ENCODE peak calls at places on chromosomes 1 and 21, in four cellular contexts. One of them, this sample, is unnamed.

GRCh38 chr1:208302702-208303101 is 58.5 kb upstream of the PLXNA2 start:
- DNase-seq in heart right ventricle: no peak
- DNase-seq in foreskin fibroblast: no peak
- DNase-seq in astrocyte of the cerebellum: no peak
- DNase-seq in this sample: no peak

GRCh38 chr1:27885620-27886352 is 13.4 kb downstream of the THEMIS2 start:
- DNase-seq in heart right ventricle: no peak
- DNase-seq in foreskin fibroblast: no peak
- DNase-seq in astrocyte of the cerebellum: no peak
- DNase-seq in this sample: no peak

GRCh38 chr1:65207317-65207716 is 59.3 kb downstream of the AK4 start:
- DNase-seq in heart right ventricle: no peak
- DNase-seq in foreskin fibroblast: peak; percentile 21
- DNase-seq in astrocyte of the cerebellum: no peak
- DNase-seq in this sample: no peak

GRCh38 chr1:110478241-110478640 is 27.3 kb downstream of the PROK1 start:
- DNase-seq in heart right ventricle: no peak
- DNase-seq in foreskin fibroblast: no peak
- DNase-seq in astrocyte of the cerebellum: no peak
- DNase-seq in this sample: no peak

GRCh38 chr1:109514846-109515245 is 5.3 kb upstream of the AMIGO1 start:
- DNase-seq in heart right ventricle: no peak
- DNase-seq in foreskin fibroblast: no peak
- DNase-seq in astrocyte of the cerebellum: no peak
- DNase-seq in this sample: no peak

GRCh38 chr1:92804721-92805169 is 19.8 kb upstream of the EVI5 start:
- DNase-seq in heart right ventricle: peak; percentile 50
- DNase-seq in foreskin fibroblast: peak; percentile 94
- DNase-seq in astrocyte of the cerebellum: peak; percentile 63
- DNase-seq in this sample: peak; percentile 89

GRCh38 chr1:195745170-195746009 is 862.9 kb downstream of the KCNT2 start:
- DNase-seq in heart right ventricle: no peak
- DNase-seq in foreskin fibroblast: no peak
- DNase-seq in astrocyte of the cerebellum: no peak
- DNase-seq in this sample: no peak

GRCh38 chr1:218430802-218431201 is 85.7 kb downstream of the TGFB2 start:
- DNase-seq in heart right ventricle: no peak
- DNase-seq in foreskin fibroblast: no peak
- DNase-seq in astrocyte of the cerebellum: no peak
- DNase-seq in this sample: no peak

GRCh38 chr1:186980400-186980799 is 151.7 kb downstream of the PLA2G4A start:
- DNase-seq in heart right ventricle: no peak
- DNase-seq in foreskin fibroblast: no peak
- DNase-seq in astrocyte of the cerebellum: no peak
- DNase-seq in this sample: no peak

GRCh38 chr1:37633950-37634553 is 640 bp downstream of the RSPO1 start:
- DNase-seq in heart right ventricle: no peak
- DNase-seq in foreskin fibroblast: no peak
- DNase-seq in astrocyte of the cerebellum: no peak
- DNase-seq in this sample: no peak

GRCh38 chr1:220579317-220579716 is 51.4 kb downstream of the MARK1 start:
- DNase-seq in heart right ventricle: no peak
- DNase-seq in foreskin fibroblast: no peak
- DNase-seq in astrocyte of the cerebellum: no peak
- DNase-seq in this sample: no peak

GRCh38 chr1:113830039-113830438 is 17.8 kb upstream of the RSBN1 start:
- DNase-seq in heart right ventricle: no peak
- DNase-seq in foreskin fibroblast: peak; percentile 25
- DNase-seq in astrocyte of the cerebellum: no peak
- DNase-seq in this sample: no peak

GRCh38 chr1:161267332-161267731 is 8.8 kb downstream of the PCP4L1 start:
- DNase-seq in heart right ventricle: no peak
- DNase-seq in foreskin fibroblast: no peak
- DNase-seq in astrocyte of the cerebellum: no peak
- DNase-seq in this sample: no peak

GRCh38 chr1:202081992-202082391 is 40.7 kb upstream of the GPR37L1 start:
- DNase-seq in heart right ventricle: no peak
- DNase-seq in foreskin fibroblast: no peak
- DNase-seq in astrocyte of the cerebellum: no peak
- DNase-seq in this sample: no peak

GRCh38 chr1:95744731-95745130 is 510.7 kb downstream of the RWDD3 start:
- DNase-seq in heart right ventricle: no peak
- DNase-seq in foreskin fibroblast: no peak
- DNase-seq in astrocyte of the cerebellum: no peak
- DNase-seq in this sample: no peak

GRCh38 chr1:235902638-235903542 is 36.2 kb upstream of the LYST start:
- DNase-seq in heart right ventricle: no peak
- DNase-seq in foreskin fibroblast: no peak
- DNase-seq in astrocyte of the cerebellum: peak; percentile 68
- DNase-seq in this sample: peak; percentile 89

GRCh38 chr1:161989801-161990200 is 33.9 kb downstream of the OLFML2B start:
- DNase-seq in heart right ventricle: no peak
- DNase-seq in foreskin fibroblast: no peak
- DNase-seq in astrocyte of the cerebellum: no peak
- DNase-seq in this sample: no peak

GRCh38 chr1:110161822-110162221 is 11.5 kb downstream of the SLC6A17 start:
- DNase-seq in heart right ventricle: no peak
- DNase-seq in foreskin fibroblast: no peak
- DNase-seq in astrocyte of the cerebellum: no peak
- DNase-seq in this sample: no peak

GRCh38 chr1:116875391-116875790 is 34.3 kb upstream of the PTGFRN start:
- DNase-seq in heart right ventricle: no peak
- DNase-seq in foreskin fibroblast: no peak
- DNase-seq in astrocyte of the cerebellum: no peak
- DNase-seq in this sample: no peak

GRCh38 chr21:41767606-41768370 is 936 bp upstream of the RIPK4 start:
- DNase-seq in heart right ventricle: no peak
- DNase-seq in foreskin fibroblast: peak; percentile 9
- DNase-seq in astrocyte of the cerebellum: no peak
- DNase-seq in this sample: no peak

GRCh38 chr1:18358600-18358999 is 122.1 kb upstream of the KLHDC7A start:
- DNase-seq in heart right ventricle: no peak
- DNase-seq in foreskin fibroblast: no peak
- DNase-seq in astrocyte of the cerebellum: no peak
- DNase-seq in this sample: no peak

GRCh38 chr1:18362150-18362549 is 118.6 kb upstream of the KLHDC7A start:
- DNase-seq in heart right ventricle: no peak
- DNase-seq in foreskin fibroblast: no peak
- DNase-seq in astrocyte of the cerebellum: no peak
- DNase-seq in this sample: no peak

GRCh38 chr1:18357831-18358230 is 122.9 kb upstream of the KLHDC7A start:
- DNase-seq in heart right ventricle: no peak
- DNase-seq in foreskin fibroblast: no peak
- DNase-seq in astrocyte of the cerebellum: no peak
- DNase-seq in this sample: no peak

GRCh38 chr1:18363436-18363835 is 117.3 kb upstream of the KLHDC7A start:
- DNase-seq in heart right ventricle: no peak
- DNase-seq in foreskin fibroblast: no peak
- DNase-seq in astrocyte of the cerebellum: no peak
- DNase-seq in this sample: no peak

DNA sequence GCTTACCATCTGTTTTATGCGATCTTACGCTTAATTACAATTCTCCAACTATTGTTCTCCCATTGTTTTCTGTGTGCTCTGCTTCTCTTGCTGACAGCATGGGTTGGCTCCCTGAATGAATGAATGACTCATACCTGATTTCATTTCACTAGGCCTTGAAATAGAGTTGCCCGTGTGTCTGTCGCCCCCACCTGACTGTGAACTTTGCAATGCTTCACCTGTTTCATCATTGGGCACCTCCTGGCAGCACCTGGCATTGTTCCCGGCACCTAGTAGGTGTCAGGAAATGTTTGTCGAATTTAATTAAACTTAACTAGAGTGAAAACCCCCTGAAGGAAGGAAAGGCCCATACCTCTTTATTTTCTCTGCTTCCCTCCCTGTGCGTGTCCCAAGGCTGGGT is 120.5 kb upstream of the KLHDC7A start:
- DNase-seq in heart right ventricle: no peak
- DNase-seq in foreskin fibroblast: no peak
- DNase-seq in astrocyte of the cerebellum: no peak
- DNase-seq in this sample: no peak
- TF ChIP-seq CTCF in heart right ventricle: no peak
- TF ChIP-seq CTCF in foreskin fibroblast: no peak
- TF ChIP-seq CTCF in astrocyte of the cerebellum: no peak
- TF ChIP-seq CTCF in this sample: no peak

GRCh38 chr1:153615406-153615805 is 719 bp downstream of the S100A14 start:
- DNase-seq in heart right ventricle: no peak
- DNase-seq in foreskin fibroblast: no peak
- DNase-seq in astrocyte of the cerebellum: no peak
- DNase-seq in this sample: no peak
- H3K4me3 ChIP-seq in heart right ventricle: no peak overlapping the region
- H3K4me3 ChIP-seq in foreskin fibroblast: no peak overlapping the region
- H3K4me3 ChIP-seq in astrocyte of the cerebellum: no peak overlapping the region
- H3K4me3 ChIP-seq in this sample: no peak overlapping the region

GRCh38 chr1:45843474-45843905 is 40.1 kb downstream of the MAST2 start:
- DNase-seq in heart right ventricle: no peak
- DNase-seq in foreskin fibroblast: no peak
- DNase-seq in astrocyte of the cerebellum: peak; percentile 19
- DNase-seq in this sample: peak; percentile 27
- TF ChIP-seq CTCF in heart right ventricle: peak; percentile 43
- TF ChIP-seq CTCF in foreskin fibroblast: peak; percentile 19
- TF ChIP-seq CTCF in astrocyte of the cerebellum: no peak
- TF ChIP-seq CTCF in this sample: peak; percentile 26

DNA sequence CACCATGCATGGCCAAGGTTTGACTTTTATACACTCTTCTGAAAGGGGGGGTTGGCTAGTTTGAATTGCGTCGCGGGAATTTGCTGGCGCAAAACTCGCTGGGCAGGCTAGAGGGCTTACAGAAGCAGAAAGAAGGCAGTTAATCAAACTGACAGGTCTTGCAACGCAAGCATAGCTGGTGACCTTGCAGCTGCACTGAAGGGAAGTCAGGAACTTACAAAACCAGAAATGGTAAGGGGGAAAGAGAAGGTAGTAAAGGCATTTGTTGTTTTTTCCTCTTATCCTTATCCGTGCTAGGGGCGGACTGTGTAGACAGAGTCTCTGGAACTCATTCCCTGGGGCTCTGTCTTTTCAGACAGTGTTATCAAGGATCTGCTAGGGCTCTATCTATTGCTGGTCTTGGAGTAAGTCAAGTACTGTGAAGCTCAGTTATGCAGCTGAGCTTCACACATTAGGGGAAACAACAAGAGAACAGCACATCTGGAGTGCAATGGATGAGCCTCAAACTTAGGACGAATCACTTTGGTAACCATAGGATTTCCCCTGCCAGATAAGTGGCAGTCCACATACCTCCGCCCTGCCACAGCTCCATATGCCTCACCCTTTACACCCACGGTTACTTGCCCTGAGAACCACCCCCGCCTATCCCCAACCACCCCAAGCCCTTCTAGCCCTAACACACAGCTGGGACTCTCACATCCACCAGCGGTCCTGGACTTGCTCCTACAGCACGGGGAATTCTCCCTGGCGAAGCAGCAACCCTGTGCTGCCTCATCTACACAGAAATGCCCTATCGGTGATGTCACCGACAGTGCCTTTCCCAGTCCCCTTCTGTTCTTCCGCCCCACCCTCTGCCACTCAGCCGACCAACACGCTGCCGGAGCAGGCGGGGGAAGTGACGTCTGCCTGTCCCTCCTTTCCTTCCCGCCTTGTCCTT is 251.4 kb downstream of the FAM72C start:
- DNase-seq in heart right ventricle: no peak
- DNase-seq in foreskin fibroblast: no peak
- DNase-seq in astrocyte of the cerebellum: no peak
- DNase-seq in this sample: no peak
- H3K4me3 ChIP-seq in heart right ventricle: no peak overlapping the region
- H3K4me3 ChIP-seq in foreskin fibroblast: no peak overlapping the region
- H3K4me3 ChIP-seq in astrocyte of the cerebellum: no peak overlapping the region
- H3K4me3 ChIP-seq in this sample: no peak overlapping the region

DNA sequence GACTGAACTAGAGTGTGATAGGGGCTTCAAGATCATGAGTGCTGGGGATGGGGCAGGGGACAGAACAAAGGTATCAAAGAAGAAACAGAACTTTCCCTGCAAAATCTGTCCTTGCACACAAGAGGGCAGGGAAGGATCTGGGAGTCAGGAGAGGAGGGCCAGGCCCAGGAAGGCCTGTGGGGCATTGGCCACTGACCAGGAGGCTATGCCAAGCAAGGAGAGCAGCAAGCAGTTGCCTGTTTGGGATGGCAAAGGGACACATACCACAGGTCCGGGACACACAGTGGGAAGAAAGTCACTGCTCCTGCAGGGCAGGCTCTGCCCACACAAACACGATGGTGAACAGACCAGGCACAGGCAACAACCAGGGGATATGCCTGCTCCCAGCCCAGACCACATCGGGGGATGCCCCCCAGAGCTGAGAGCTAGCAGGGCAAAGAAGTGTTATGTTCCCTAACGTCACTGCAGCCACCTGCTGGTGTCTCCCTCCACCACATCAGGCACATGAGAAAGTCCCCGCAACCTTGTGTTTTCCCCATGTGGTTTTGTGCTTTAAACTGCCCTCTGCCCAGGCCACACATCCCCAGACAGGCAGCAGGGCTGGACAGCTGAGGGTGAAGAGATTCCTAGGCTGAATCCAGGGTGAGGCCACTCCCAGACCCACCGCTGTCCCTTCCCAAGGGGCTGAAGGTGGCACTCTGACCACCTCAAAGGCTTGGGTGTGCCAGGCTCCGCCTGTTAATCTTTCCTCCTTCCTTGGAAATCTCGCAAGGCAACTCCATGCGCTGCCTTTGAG is 53.6 kb downstream of the KIF21B start:
- DNase-seq in heart right ventricle: no peak
- DNase-seq in foreskin fibroblast: no peak
- DNase-seq in astrocyte of the cerebellum: no peak
- DNase-seq in this sample: no peak
- TF ChIP-seq CTCF in heart right ventricle: no peak
- TF ChIP-seq CTCF in foreskin fibroblast: no peak
- TF ChIP-seq CTCF in astrocyte of the cerebellum: no peak
- TF ChIP-seq CTCF in this sample: no peak

GRCh38 chr1:119329521-119329920 is 39.1 kb upstream of the HAO2 start:
- DNase-seq in heart right ventricle: no peak
- DNase-seq in foreskin fibroblast: no peak
- DNase-seq in astrocyte of the cerebellum: no peak
- DNase-seq in this sample: no peak

GRCh38 chr1:119330062-119330939 is 38.3 kb upstream of the HAO2 start:
- DNase-seq in heart right ventricle: no peak
- DNase-seq in foreskin fibroblast: no peak
- DNase-seq in astrocyte of the cerebellum: no peak
- DNase-seq in this sample: peak; percentile 66

GRCh38 chr1:119326251-119326650 is 42.3 kb upstream of the HAO2 start:
- DNase-seq in heart right ventricle: no peak
- DNase-seq in foreskin fibroblast: no peak
- DNase-seq in astrocyte of the cerebellum: no peak
- DNase-seq in this sample: no peak

GRCh38 chr1:119327066-119327435 is 41.5 kb upstream of the HAO2 start:
- DNase-seq in heart right ventricle: no peak
- DNase-seq in foreskin fibroblast: no peak
- DNase-seq in astrocyte of the cerebellum: no peak
- DNase-seq in this sample: no peak

GRCh38 chr1:119327436-119328155 is 41.0 kb upstream of the HAO2 start:
- DNase-seq in heart right ventricle: no peak
- DNase-seq in foreskin fibroblast: peak; percentile 56
- DNase-seq in astrocyte of the cerebellum: no peak
- DNase-seq in this sample: peak; percentile 7
- H3K4me3 ChIP-seq in heart right ventricle: peak overlapping the region; percentile 47
- H3K4me3 ChIP-seq in foreskin fibroblast: peak overlapping the region; percentile 21
- H3K4me3 ChIP-seq in astrocyte of the cerebellum: peak overlapping the region; percentile 28
- H3K4me3 ChIP-seq in this sample: no peak overlapping the region

This sample was measured in AG09309.